ENCODE peak calls at places on chromosomes 11 and 22, in four cellular contexts. I is BJ, X is neural progenitor cell, H is WTC11. S is an unnamed sample.

GRCh38 chr11:46697723-46698122 is 2.7 kb downstream of the ARHGAP1 start:
- DNase-seq in I (no peak), X (no peak), H (no peak), S (no peak)

GRCh38 chr22:23088199-23088604 is 17.9 kb downstream of the GNAZ start:
- DNase-seq in X (no peak), I (no peak), H (peak; percentile 39), S (no peak)

GRCh38 chr22:35206889-35207288 is 50.4 kb upstream of the HMGXB4 start:
- DNase-seq in H (no peak), X (no peak), I (no peak), S (no peak)

GRCh38 chr11:60887531-60887930 is 18.9 kb downstream of the PRPF19 start:
- DNase-seq in X (peak; percentile 70), I (no peak), H (peak; percentile 60), S (peak; percentile 62)

GRCh38 chr11:105861225-105861624 is 160.8 kb downstream of the MSANTD4 start:
- DNase-seq in I (no peak), H (no peak), X (no peak), S (no peak)

GRCh38 chr11:72781313-72782080 is 12.3 kb downstream of the STARD10 start:
- DNase-seq in H (peak; percentile 49), I (no peak), X (peak; percentile 70), S (peak; percentile 37)

GRCh38 chr22:24985824-24986214 is 33.3 kb downstream of the KIAA1671 start:
- DNase-seq in X (no peak), I (no peak), H (no peak), S (no peak)

GRCh38 chr11:32469791-32470190 is 34.5 kb upstream of the WT1 start:
- DNase-seq in I (no peak), H (no peak), X (no peak), S (no peak)

GRCh38 chr22:31739795-31740201 is 10.1 kb downstream of the PRR14L start:
- DNase-seq in I (no peak), H (no peak), X (no peak), S (no peak)

GRCh38 chr11:46216040-46216764 is 61.3 kb upstream of the CREB3L1 start:
- DNase-seq in H (no peak), X (no peak), I (no peak), S (no peak)

GRCh38 chr11:73651661-73652045 is 5.3 kb downstream of the PLEKHB1 start:
- DNase-seq in H (no peak), X (no peak), I (no peak), S (no peak)

GRCh38 chr11:12664410-12664809 is 9.8 kb upstream of the TEAD1 start:
- DNase-seq in I (no peak), H (no peak), X (no peak), S (no peak)

GRCh38 chr11:122755409-122755808 is 82.9 kb upstream of the CRTAM start:
- DNase-seq in X (peak; percentile 33), H (no peak), I (no peak), S (no peak)

GRCh38 chr11:122754553-122755322 is 83.6 kb upstream of the CRTAM start:
- DNase-seq in H (peak; percentile 30), I (no peak), X (peak; percentile 54), S (peak; percentile 27)

GRCh38 chr11:122755941-122756340 is 82.4 kb upstream of the CRTAM start:
- DNase-seq in H (no peak), I (no peak), X (no peak), S (no peak)

GRCh38 chr11:122757201-122757600 is 81.1 kb upstream of the CRTAM start:
- DNase-seq in I (no peak), H (no peak), X (no peak), S (no peak)

GRCh38 chr11:122756417-122756816 is 81.9 kb upstream of the CRTAM start:
- DNase-seq in X (no peak), I (no peak), H (no peak), S (peak; percentile 14)
- TF ChIP-seq CTCF in X (no peak), I (no peak), H (no peak), S (no peak)

GRCh38 chr11:132988381-132988780 is 543.9 kb downstream of the OPCML start:
- DNase-seq in X (no peak), H (no peak), I (no peak), S (no peak)

GRCh38 chr11:132987936-132988335 is 544.4 kb downstream of the OPCML start:
- DNase-seq in H (no peak), I (no peak), X (no peak), S (no peak)

GRCh38 chr11:132997396-132997795 is 534.9 kb downstream of the OPCML start:
- DNase-seq in X (no peak), H (no peak), I (no peak), S (no peak)

GRCh38 chr11:132994038-132994502 is 538.2 kb downstream of the OPCML start:
- DNase-seq in X (peak; percentile 48), I (no peak), H (no peak), S (no peak)

DNA sequence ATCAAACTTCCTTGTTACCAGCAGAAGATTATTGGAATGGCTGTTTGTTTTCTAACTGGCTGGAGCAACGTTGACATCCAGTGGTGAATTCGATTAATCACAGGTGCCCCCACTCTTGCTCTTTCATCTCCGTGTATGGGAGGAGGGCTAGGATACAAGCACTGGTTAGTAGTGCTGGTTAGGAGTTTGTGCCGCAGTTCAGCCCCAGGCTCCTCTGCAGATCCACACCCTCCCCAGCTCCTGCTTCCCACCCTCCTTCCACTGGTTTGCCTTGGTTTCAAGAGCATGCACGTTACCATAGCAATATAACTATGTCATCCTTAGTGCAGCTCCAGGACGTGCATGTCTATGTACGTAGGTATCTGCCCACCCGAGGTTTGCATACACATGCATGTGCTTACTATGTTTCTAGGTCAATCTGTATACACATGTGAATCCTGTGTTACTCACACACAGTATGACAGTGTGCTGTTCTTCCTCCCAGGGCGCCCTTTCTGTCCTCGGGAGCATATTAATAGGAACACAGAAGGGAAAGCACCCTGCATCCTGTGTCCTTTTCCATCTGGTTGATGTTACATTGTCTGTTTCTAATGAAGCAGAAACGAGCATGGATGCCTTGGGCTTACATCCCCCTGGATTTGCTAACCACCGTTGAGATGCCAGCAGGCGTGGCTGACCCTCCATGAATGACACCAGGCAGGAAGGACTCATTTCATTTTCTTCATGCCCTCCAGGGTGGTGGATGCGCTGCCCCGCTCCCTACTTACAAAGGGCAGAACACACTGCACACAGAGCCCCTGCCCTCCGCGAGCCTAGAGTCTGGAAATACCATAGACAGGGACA is 539.2 kb downstream of the OPCML start:
- DNase-seq in X (peak; percentile 73), H (no peak), I (no peak), S (peak; percentile 19)
- TF ChIP-seq CTCF in X (peak; percentile 12), H (no peak), I (peak; percentile 20), S (no peak)

DNA sequence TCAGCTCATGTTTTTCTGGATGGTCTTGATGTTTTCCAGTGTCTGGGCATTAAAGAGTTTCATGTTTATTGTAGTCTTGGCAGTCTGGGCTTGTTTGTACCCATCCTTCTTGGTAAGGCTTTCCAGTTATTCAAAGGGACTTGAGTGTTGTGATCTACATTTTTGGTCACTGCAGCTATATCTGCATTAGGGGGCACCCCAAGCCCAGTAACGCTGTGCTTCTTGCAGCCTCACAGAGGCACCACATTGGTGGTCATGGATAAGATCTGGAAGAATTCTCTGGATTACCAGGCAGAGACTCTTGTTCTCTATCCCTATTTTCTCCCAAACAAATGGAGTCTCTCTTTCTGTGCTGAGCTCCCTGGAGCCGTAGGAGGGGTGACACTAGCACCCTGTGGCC is 451.5 kb upstream of the FAT3 start:
- DNase-seq in H (peak; percentile 54), X (peak; percentile 53), I (no peak), S (peak; percentile 11)
- TF ChIP-seq CTCF in H (peak; percentile 28), X (peak; percentile 54), I (peak; percentile 7), S (no peak)

GRCh38 chr11:107563702-107564101 is 1.8 kb downstream of the ALKBH8 start:
- DNase-seq in X (peak; percentile 40), I (no peak), H (no peak), S (peak; percentile 18)

GRCh38 chr11:107567739-107568335 is 2.3 kb upstream of the ALKBH8 start:
- DNase-seq in H (no peak), I (no peak), X (no peak), S (no peak)

GRCh38 chr11:107564877-107565218 is 687 bp downstream of the ALKBH8 start:
- DNase-seq in H (no peak), X (no peak), I (no peak), S (no peak)

GRCh38 chr11:107566569-107566968 is 1.0 kb upstream of the ALKBH8 start:
- DNase-seq in X (no peak), I (no peak), H (no peak), S (no peak)

DNA sequence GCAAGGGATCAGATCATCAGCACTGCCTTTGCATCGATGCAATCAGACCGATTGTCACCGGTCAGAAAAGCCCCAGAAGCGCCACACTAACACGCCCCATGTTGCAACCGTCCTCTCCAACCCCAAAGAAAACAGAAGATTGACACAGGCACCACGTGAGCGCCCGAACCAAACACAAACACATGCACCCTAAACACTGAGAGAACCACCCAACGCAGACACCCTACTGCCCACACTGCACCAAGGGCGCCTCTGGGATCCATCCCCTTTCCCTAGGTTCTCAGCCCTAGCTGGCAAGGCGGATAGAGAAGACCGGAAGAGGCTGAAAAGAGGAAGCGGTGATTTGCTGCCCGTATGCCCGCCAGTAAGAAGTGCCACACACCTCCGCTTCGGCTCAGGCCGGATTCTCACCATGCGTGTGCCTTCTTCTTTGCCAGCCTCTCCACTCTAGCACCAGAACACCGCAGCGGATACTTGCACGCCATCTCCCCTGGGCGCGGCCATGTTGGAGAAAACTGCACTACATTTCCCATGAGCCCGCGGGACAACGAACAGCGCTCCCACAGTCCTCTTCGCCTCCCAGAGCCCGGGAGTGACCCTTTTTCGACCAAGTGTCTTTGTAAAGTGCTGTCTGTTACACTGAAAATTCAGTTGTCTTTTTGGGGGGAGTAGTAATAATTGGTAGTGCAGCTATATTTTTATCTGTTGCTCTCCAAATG is at the start of gene ALKBH8:
- DNase-seq in I (no peak), H (peak; percentile 73), X (peak; percentile 77), S (peak; percentile 71)
- TF ChIP-seq CTCF in I (peak; percentile 1), H (no peak), X (no peak), S (no peak)

DNA sequence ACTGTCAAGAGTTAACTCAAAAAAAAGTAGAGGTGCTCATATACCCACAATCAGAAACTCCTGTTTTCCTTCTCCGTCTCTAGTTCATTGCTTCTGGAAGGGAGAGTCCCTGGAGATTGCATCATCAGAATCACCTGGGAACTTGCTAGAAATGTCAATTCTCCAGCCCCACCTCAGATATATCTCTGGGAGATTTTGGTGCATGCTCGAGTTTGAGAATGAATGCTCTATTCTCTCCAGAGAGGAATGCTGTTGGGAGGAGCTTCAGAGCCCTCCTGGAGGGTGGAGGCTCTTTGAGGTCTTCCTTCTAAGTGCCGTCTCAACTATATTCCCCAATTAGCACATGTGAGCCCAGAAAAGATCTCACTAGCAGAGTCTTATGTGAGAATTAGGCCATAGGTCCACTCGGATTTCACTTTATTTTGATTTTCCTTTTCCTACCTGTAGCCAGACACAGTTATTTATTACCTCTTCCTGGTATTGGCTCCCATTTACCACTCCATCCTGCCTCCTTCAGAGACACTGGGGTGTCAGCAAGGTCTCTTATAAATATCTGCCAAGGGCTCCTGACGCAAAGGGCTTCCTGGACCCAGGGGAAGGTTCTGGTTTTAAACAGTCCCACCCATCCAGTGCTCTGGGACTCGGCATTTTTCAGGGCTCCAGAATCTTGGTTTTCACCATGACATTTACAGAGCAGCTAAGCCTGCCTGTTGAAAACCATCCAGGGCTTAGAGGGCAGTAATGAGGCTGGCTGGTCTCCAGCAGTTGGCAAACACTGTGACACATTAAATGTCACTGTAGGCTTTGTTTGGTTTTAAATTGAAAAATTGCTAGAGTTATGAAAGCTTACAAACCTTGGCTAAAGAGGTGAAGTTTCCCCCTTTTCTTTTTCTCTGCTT is 136.2 kb downstream of the CD44 start:
- DNase-seq in I (no peak), H (no peak), X (peak; percentile 3), S (no peak)
- TF ChIP-seq CTCF in I (no peak), H (no peak), X (no peak), S (no peak)

S was measured in endothelial cell.